ENCODE peak calls at places on chromosomes 7 and 10, in ten cellular contexts. One of them, this sample, is unnamed.

GRCh38 chr10:74460812-74461211 is 309.8 kb downstream of the ADK start:
- DNase-seq in upper lobe of left lung: no peak
- DNase-seq in neural progenitor cell: no peak
- DNase-seq in HFFc6: no peak
- DNase-seq in endothelial cell: no peak
- DNase-seq in GM06990: no peak
- DNase-seq in heart right ventricle: no peak
- DNase-seq in nephron progenitor cell: no peak
- DNase-seq in tibial artery: no peak
- DNase-seq in coronary artery: no peak
- DNase-seq in this sample: no peak

GRCh38 chr7:100189061-100189460 is 11.3 kb downstream of the STAG3 start:
- DNase-seq in upper lobe of left lung: no peak
- DNase-seq in neural progenitor cell: no peak
- DNase-seq in HFFc6: no peak
- DNase-seq in endothelial cell: no peak
- DNase-seq in GM06990: no peak
- DNase-seq in heart right ventricle: no peak
- DNase-seq in nephron progenitor cell: no peak
- DNase-seq in tibial artery: no peak
- DNase-seq in coronary artery: no peak
- DNase-seq in this sample: no peak

GRCh38 chr7:28473567-28474266 is 61.4 kb downstream of the CREB5 start:
- DNase-seq in upper lobe of left lung: no peak
- DNase-seq in neural progenitor cell: no peak
- DNase-seq in HFFc6: no peak
- DNase-seq in endothelial cell: no peak
- DNase-seq in GM06990: no peak
- DNase-seq in heart right ventricle: peak
- DNase-seq in nephron progenitor cell: no peak
- DNase-seq in tibial artery: peak
- DNase-seq in coronary artery: no peak
- DNase-seq in this sample: no peak

GRCh38 chr7:81367335-81367801 is 402.5 kb downstream of the HGF start:
- DNase-seq in upper lobe of left lung: no peak
- DNase-seq in neural progenitor cell: no peak
- DNase-seq in HFFc6: peak
- DNase-seq in endothelial cell: no peak
- DNase-seq in GM06990: no peak
- DNase-seq in heart right ventricle: no peak
- DNase-seq in nephron progenitor cell: no peak
- DNase-seq in tibial artery: peak
- DNase-seq in coronary artery: no peak
- DNase-seq in this sample: no peak

GRCh38 chr7:139490130-139490529 is 6.7 kb upstream of the KLRG2 start:
- DNase-seq in upper lobe of left lung: no peak
- DNase-seq in neural progenitor cell: no peak
- DNase-seq in HFFc6: no peak
- DNase-seq in endothelial cell: no peak
- DNase-seq in GM06990: no peak
- DNase-seq in heart right ventricle: no peak
- DNase-seq in nephron progenitor cell: no peak
- DNase-seq in tibial artery: no peak
- DNase-seq in coronary artery: no peak
- DNase-seq in this sample: no peak

GRCh38 chr10:14397069-14397468 is 66.3 kb upstream of the FRMD4A start:
- DNase-seq in upper lobe of left lung: peak
- DNase-seq in neural progenitor cell: no peak
- DNase-seq in HFFc6: peak
- DNase-seq in endothelial cell: no peak
- DNase-seq in GM06990: no peak
- DNase-seq in heart right ventricle: peak
- DNase-seq in nephron progenitor cell: no peak
- DNase-seq in tibial artery: peak
- DNase-seq in coronary artery: no peak
- DNase-seq in this sample: no peak

GRCh38 chr7:155881471-155882350 is 69.4 kb upstream of the SHH start:
- DNase-seq in upper lobe of left lung: no peak
- DNase-seq in neural progenitor cell: no peak
- DNase-seq in HFFc6: no peak
- DNase-seq in endothelial cell: no peak
- DNase-seq in GM06990: no peak
- DNase-seq in heart right ventricle: no peak
- DNase-seq in nephron progenitor cell: no peak
- DNase-seq in tibial artery: no peak
- DNase-seq in coronary artery: no peak
- DNase-seq in this sample: no peak

GRCh38 chr10:104259456-104259855 is 4.8 kb downstream of the GSTO1 start:
- DNase-seq in upper lobe of left lung: no peak
- DNase-seq in neural progenitor cell: no peak
- DNase-seq in HFFc6: no peak
- DNase-seq in endothelial cell: no peak
- DNase-seq in GM06990: no peak
- DNase-seq in heart right ventricle: no peak
- DNase-seq in nephron progenitor cell: no peak
- DNase-seq in tibial artery: no peak
- DNase-seq in coronary artery: no peak
- DNase-seq in this sample: no peak

GRCh38 chr10:78960316-78960800 is 108.4 kb upstream of the ZMIZ1 start:
- DNase-seq in upper lobe of left lung: no peak
- DNase-seq in neural progenitor cell: no peak
- DNase-seq in HFFc6: peak
- DNase-seq in endothelial cell: no peak
- DNase-seq in GM06990: no peak
- DNase-seq in heart right ventricle: peak
- DNase-seq in nephron progenitor cell: no peak
- DNase-seq in tibial artery: peak
- DNase-seq in coronary artery: no peak
- DNase-seq in this sample: no peak

GRCh38 chr10:31972519-31973041 is 43.9 kb upstream of the ARHGAP12 start:
- DNase-seq in upper lobe of left lung: no peak
- DNase-seq in neural progenitor cell: no peak
- DNase-seq in HFFc6: no peak
- DNase-seq in endothelial cell: no peak
- DNase-seq in GM06990: no peak
- DNase-seq in heart right ventricle: no peak
- DNase-seq in nephron progenitor cell: no peak
- DNase-seq in tibial artery: no peak
- DNase-seq in coronary artery: no peak
- DNase-seq in this sample: no peak

GRCh38 chr7:34160261-34160752 is 255.0 kb downstream of the BMPER start:
- DNase-seq in upper lobe of left lung: no peak
- DNase-seq in neural progenitor cell: no peak
- DNase-seq in HFFc6: peak
- DNase-seq in endothelial cell: no peak
- DNase-seq in GM06990: no peak
- DNase-seq in heart right ventricle: no peak
- DNase-seq in nephron progenitor cell: no peak
- DNase-seq in tibial artery: no peak
- DNase-seq in coronary artery: no peak
- DNase-seq in this sample: no peak

GRCh38 chr10:35870665-35871310 is 228.7 kb upstream of the FZD8 start:
- DNase-seq in upper lobe of left lung: no peak
- DNase-seq in neural progenitor cell: no peak
- DNase-seq in HFFc6: no peak
- DNase-seq in endothelial cell: no peak
- DNase-seq in GM06990: no peak
- DNase-seq in heart right ventricle: no peak
- DNase-seq in nephron progenitor cell: no peak
- DNase-seq in tibial artery: no peak
- DNase-seq in coronary artery: no peak
- DNase-seq in this sample: no peak

GRCh38 chr7:159015081-159015893 is 129.4 kb downstream of the VIPR2 start:
- DNase-seq in upper lobe of left lung: no peak
- DNase-seq in neural progenitor cell: no peak
- DNase-seq in HFFc6: no peak
- DNase-seq in endothelial cell: no peak
- DNase-seq in GM06990: no peak
- DNase-seq in heart right ventricle: peak
- DNase-seq in nephron progenitor cell: no peak
- DNase-seq in tibial artery: peak
- DNase-seq in coronary artery: peak
- DNase-seq in this sample: peak

GRCh38 chr10:111080224-111080623 is 3.4 kb downstream of the ADRA2A start:
- DNase-seq in upper lobe of left lung: no peak
- DNase-seq in neural progenitor cell: no peak
- DNase-seq in HFFc6: no peak
- DNase-seq in endothelial cell: no peak
- DNase-seq in GM06990: no peak
- DNase-seq in heart right ventricle: no peak
- DNase-seq in nephron progenitor cell: no peak
- DNase-seq in tibial artery: no peak
- DNase-seq in coronary artery: no peak
- DNase-seq in this sample: no peak

GRCh38 chr7:24063721-24064120 is 220.3 kb upstream of the NPY start:
- DNase-seq in upper lobe of left lung: no peak
- DNase-seq in neural progenitor cell: no peak
- DNase-seq in HFFc6: no peak
- DNase-seq in endothelial cell: no peak
- DNase-seq in GM06990: no peak
- DNase-seq in heart right ventricle: no peak
- DNase-seq in nephron progenitor cell: no peak
- DNase-seq in tibial artery: no peak
- DNase-seq in coronary artery: no peak
- DNase-seq in this sample: no peak

DNA sequence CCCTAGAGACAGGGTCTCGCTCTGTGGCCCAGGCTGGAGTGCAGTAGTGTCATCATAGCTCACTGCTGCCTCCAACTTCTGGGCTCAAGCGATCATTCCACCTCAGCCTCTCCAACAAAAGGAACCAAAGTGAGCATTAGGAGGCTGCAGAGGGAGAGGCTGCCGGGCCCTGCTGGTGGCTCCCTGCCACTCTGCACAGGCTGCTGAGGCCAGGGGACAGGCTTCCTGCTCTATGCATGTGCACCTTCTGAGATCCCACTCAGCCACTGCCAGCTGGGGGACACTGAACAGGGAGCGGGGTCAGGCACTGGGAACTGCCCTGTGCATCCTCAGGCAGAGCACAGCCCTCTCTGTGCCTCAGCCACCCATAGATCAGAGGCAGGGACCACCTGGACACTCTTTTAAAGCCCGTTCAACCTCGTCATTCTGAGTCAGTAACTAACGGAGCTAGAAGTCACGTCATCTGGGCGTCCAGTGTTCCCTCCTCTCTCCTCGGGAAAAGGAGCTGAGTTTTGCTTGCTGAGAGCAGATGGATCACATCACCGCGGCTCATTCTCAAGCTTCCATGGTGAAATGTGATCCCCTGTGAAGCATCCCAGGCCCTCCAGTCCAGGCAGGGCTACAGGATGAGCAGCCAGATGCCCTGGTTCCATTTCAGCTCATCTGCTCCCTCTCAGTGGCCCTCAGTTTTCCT is 109.6 kb downstream of the MYL10 start:
- DNase-seq in upper lobe of left lung: no peak
- DNase-seq in neural progenitor cell: no peak
- DNase-seq in HFFc6: peak
- DNase-seq in endothelial cell: no peak
- DNase-seq in GM06990: no peak
- DNase-seq in heart right ventricle: no peak
- DNase-seq in nephron progenitor cell: peak
- DNase-seq in tibial artery: no peak
- DNase-seq in coronary artery: no peak
- DNase-seq in this sample: no peak
- TF ChIP-seq CTCF in upper lobe of left lung: no peak
- TF ChIP-seq CTCF in neural progenitor cell: no peak
- TF ChIP-seq CTCF in HFFc6: no peak
- TF ChIP-seq CTCF in endothelial cell: no peak
- TF ChIP-seq CTCF in GM06990: no peak
- TF ChIP-seq CTCF in heart right ventricle: no peak
- TF ChIP-seq CTCF in nephron progenitor cell: no peak
- TF ChIP-seq CTCF in tibial artery: no peak
- TF ChIP-seq CTCF in coronary artery: no peak
- TF ChIP-seq CTCF in this sample: no peak

GRCh38 chr10:100993986-100994708 is 5.5 kb upstream of the LZTS2 start:
- DNase-seq in upper lobe of left lung: no peak
- DNase-seq in neural progenitor cell: peak
- DNase-seq in HFFc6: peak
- DNase-seq in endothelial cell: peak
- DNase-seq in GM06990: no peak
- DNase-seq in heart right ventricle: no peak
- DNase-seq in nephron progenitor cell: peak
- DNase-seq in tibial artery: no peak
- DNase-seq in coronary artery: no peak
- DNase-seq in this sample: no peak
- TF ChIP-seq CTCF in upper lobe of left lung: peak
- TF ChIP-seq CTCF in neural progenitor cell: peak
- TF ChIP-seq CTCF in HFFc6: peak
- TF ChIP-seq CTCF in endothelial cell: peak
- TF ChIP-seq CTCF in GM06990: peak
- TF ChIP-seq CTCF in heart right ventricle: peak
- TF ChIP-seq CTCF in nephron progenitor cell: peak
- TF ChIP-seq CTCF in tibial artery: peak
- TF ChIP-seq CTCF in coronary artery: peak
- TF ChIP-seq CTCF in this sample: peak

DNA sequence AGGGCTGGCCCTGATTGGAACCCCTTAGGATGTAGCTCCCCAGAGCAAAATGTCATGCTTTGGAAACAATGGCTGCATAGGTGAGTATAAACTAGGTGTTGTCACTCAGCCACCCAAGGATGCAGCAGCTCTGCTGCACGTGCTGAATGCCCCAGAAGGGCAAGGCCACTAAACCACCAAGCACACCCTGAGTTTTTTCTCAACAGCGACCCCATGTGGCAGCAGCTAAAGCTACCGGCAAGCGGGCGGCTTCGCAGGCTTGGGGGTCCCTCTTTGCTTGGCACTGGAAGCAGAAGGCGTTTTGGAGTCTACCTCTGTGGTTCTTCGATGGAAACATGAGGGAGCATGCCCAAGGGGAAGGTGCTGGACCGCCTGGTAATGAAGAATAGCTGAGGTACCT is 152.3 kb downstream of the GFRA1 start:
- DNase-seq in upper lobe of left lung: peak
- DNase-seq in neural progenitor cell: peak
- DNase-seq in HFFc6: no peak
- DNase-seq in endothelial cell: peak
- DNase-seq in GM06990: no peak
- DNase-seq in heart right ventricle: no peak
- DNase-seq in nephron progenitor cell: peak
- DNase-seq in tibial artery: no peak
- DNase-seq in coronary artery: no peak
- DNase-seq in this sample: peak
- TF ChIP-seq CTCF in upper lobe of left lung: no peak
- TF ChIP-seq CTCF in neural progenitor cell: peak
- TF ChIP-seq CTCF in HFFc6: peak
- TF ChIP-seq CTCF in endothelial cell: peak
- TF ChIP-seq CTCF in GM06990: no peak
- TF ChIP-seq CTCF in heart right ventricle: peak
- TF ChIP-seq CTCF in nephron progenitor cell: peak
- TF ChIP-seq CTCF in tibial artery: no peak
- TF ChIP-seq CTCF in coronary artery: no peak
- TF ChIP-seq CTCF in this sample: peak

DNA sequence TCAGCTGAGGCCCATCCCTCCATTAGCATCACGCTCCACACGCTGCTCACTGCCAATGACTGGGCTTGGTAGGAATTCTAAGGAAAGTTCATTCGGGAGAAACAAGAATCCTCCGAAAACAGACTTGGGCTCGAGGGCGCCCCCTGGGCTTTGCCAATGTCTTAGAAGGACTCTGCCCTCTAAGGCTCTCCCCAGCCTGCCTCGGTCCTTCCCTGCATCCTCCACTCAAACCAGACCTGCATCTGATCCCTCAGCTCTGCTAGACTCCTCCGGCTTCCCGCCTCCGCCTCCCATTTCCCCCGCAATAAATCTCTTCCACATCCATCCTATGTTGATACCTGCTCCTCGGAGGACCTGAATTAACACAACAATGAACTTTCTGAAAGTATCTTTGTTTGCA is 177.6 kb downstream of the PLPP4 start:
- DNase-seq in upper lobe of left lung: no peak
- DNase-seq in neural progenitor cell: peak
- DNase-seq in HFFc6: no peak
- DNase-seq in endothelial cell: no peak
- DNase-seq in GM06990: no peak
- DNase-seq in heart right ventricle: no peak
- DNase-seq in nephron progenitor cell: peak
- DNase-seq in tibial artery: no peak
- DNase-seq in coronary artery: no peak
- DNase-seq in this sample: no peak
- TF ChIP-seq CTCF in upper lobe of left lung: no peak
- TF ChIP-seq CTCF in neural progenitor cell: peak
- TF ChIP-seq CTCF in HFFc6: peak
- TF ChIP-seq CTCF in endothelial cell: peak
- TF ChIP-seq CTCF in GM06990: peak
- TF ChIP-seq CTCF in heart right ventricle: no peak
- TF ChIP-seq CTCF in nephron progenitor cell: peak
- TF ChIP-seq CTCF in tibial artery: no peak
- TF ChIP-seq CTCF in coronary artery: no peak
- TF ChIP-seq CTCF in this sample: no peak

This sample was measured in glutamatergic neuron.